ENCODE peak calls at places on chromosomes 3 and 15, in eight cellular contexts. W, T, S, P, K, I, C and B are unnamed samples.

GRCh38 chr15:74653426-74654082 is 37.9 kb downstream of the CLK3 start:
- DNase-seq in I (no peak), W (no peak), T (peak; percentile 63), K (no peak), C (peak; percentile 79), P (peak; percentile 69), S (peak; percentile 88), B (no peak)

GRCh38 chr3:105448338-105448982 is 81.8 kb downstream of the ALCAM start:
- DNase-seq in S (no peak), K (no peak), W (no peak), I (no peak), C (no peak), P (no peak), T (no peak), B (no peak)

GRCh38 chr15:90337256-90337655 is 14.8 kb upstream of the ZNF774 start:
- DNase-seq in W (no peak), S (peak; percentile 48), I (no peak), C (peak; percentile 11), K (no peak), P (no peak), T (no peak), B (no peak)

GRCh38 chr15:70334286-70334685 is 236.6 kb upstream of the TLE3 start:
- DNase-seq in P (no peak), T (no peak), S (no peak), C (no peak), K (no peak), I (no peak), W (no peak), B (no peak)

GRCh38 chr3:139418144-139418543 is 28.7 kb upstream of the COPB2 start:
- DNase-seq in I (no peak), P (no peak), S (no peak), T (no peak), K (no peak), C (no peak), W (no peak), B (no peak)

GRCh38 chr3:171896341-171896740 is 53.2 kb downstream of the TMEM212 start:
- DNase-seq in W (no peak), P (no peak), C (no peak), S (no peak), K (no peak), T (no peak), I (no peak), B (no peak)

GRCh38 chr3:159619341-159619885 is 369.2 kb upstream of the IL12A start:
- DNase-seq in W (no peak), K (no peak), T (no peak), I (no peak), S (no peak), C (no peak), P (no peak), B (no peak)

GRCh38 chr3:88151358-88151757 is 1.6 kb downstream of the C3orf38 start:
- DNase-seq in K (no peak), P (no peak), T (no peak), W (no peak), C (no peak), S (no peak), I (no peak), B (no peak)

GRCh38 chr15:31236184-31237041 is 90.2 kb upstream of the KLF13 start:
- DNase-seq in S (peak; percentile 87), W (peak; percentile 94), I (peak; percentile 29), C (peak; percentile 96), K (peak; percentile 93), P (peak; percentile 71), T (peak; percentile 66), B (peak; percentile 96)

GRCh38 chr15:62781081-62781497 is 261.5 kb upstream of the TPM1 start:
- DNase-seq in W (no peak), K (no peak), P (no peak), I (no peak), C (no peak), T (no peak), S (no peak), B (no peak)

GRCh38 chr3:42256135-42256819 is 9.7 kb downstream of the CCK start:
- DNase-seq in W (no peak), K (peak; percentile 15), T (no peak), C (no peak), P (no peak), S (no peak), I (no peak), B (no peak)

GRCh38 chr3:62211675-62212429 is 161.5 kb downstream of the FEZF2 start:
- DNase-seq in P (no peak), W (no peak), C (no peak), I (no peak), S (no peak), T (no peak), K (peak; percentile 3), B (no peak)

GRCh38 chr3:42302924-42303634 is 37.1 kb upstream of the CCK start:
- DNase-seq in P (no peak), C (no peak), S (no peak), T (no peak), I (no peak), K (no peak), W (no peak), B (peak; percentile 55)

GRCh38 chr15:68417897-68418296 is 14.1 kb downstream of the ITGA11 start:
- DNase-seq in K (no peak), P (no peak), I (no peak), T (no peak), W (no peak), C (no peak), S (no peak), B (peak; percentile 53)

GRCh38 chr3:134374791-134375541 is 719 bp upstream of the AMOTL2 start:
- DNase-seq in P (peak; percentile 67), C (peak; percentile 86), I (no peak), T (peak; percentile 77), S (peak; percentile 71), W (peak; percentile 65), K (peak; percentile 61), B (no peak)

GRCh38 chr15:85515212-85515611 is 134.8 kb downstream of the AKAP13 start:
- DNase-seq in T (no peak), W (no peak), P (no peak), S (no peak), I (no peak), K (no peak), C (no peak), B (no peak)

GRCh38 chr3:17639765-17640164 is 102.7 kb downstream of the TBC1D5 start:
- DNase-seq in S (no peak), T (no peak), W (no peak), I (no peak), P (no peak), K (peak; percentile 35), C (no peak), B (no peak)

GRCh38 chr3:143627336-143627735 is 220.9 kb downstream of the SLC9A9 start:
- DNase-seq in W (no peak), I (no peak), P (no peak), K (no peak), T (no peak), S (no peak), C (no peak), B (no peak)

GRCh38 chr3:66428733-66429132 is 72.1 kb downstream of the LRIG1 start:
- DNase-seq in I (peak; percentile 63), W (peak; percentile 89), K (peak; percentile 32), S (peak; percentile 92), P (peak; percentile 66), T (peak; percentile 76), C (peak; percentile 95), B (no peak)

DNA sequence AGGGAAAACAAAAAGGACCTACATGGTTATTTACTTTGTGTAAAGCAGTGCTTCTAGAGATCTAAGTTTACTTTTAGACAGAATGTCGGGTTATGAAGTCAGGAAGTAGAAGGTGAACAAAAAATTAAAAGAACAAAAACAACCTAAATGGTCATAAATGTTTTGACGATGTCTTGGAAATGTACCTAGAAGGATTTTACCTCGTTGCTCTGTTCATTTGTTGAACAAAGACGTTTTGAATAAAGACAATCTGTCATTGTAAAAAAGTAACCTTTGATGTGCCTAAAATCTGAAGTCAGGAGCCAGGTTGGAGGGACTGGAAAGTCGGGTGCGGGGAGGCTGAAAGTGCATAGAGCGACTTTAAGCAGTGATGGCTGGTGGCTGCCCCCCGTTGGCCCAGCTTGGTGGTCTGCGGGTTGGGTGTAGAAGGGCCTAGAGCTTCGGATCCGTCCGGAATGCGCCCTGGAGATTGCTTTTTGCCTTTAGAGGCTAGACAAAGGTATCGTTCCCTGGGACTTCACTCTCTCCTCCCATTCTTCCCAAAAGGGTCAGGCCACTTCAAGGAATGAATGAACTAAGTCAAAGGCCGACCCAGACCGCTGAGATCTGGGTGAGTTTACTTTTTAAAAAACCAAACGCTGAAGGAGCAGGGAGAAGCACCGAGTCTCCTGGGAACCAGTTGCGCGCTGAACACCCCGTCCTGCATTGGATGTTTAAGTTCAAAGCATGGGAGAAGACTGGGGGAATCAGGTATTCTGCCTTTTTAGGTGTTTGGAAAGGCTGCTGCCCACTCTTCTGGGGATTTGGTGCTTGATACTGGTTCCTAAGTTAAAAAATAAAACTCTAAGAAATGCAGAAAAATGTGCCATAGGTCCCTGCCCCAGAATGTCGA is 2.2 kb downstream of the SOX14 start:
- DNase-seq in T (no peak), C (no peak), S (no peak), P (no peak), W (no peak), K (no peak), I (no peak), B (peak; percentile 74)
- H3K4me1 ChIP-seq in T (peaks cover 96% of the 10 kb centered on the region), C (peaks cover 55% of the 10 kb centered on the region), S (peaks cover 73% of the 10 kb centered on the region), P (peaks cover 32% of the 10 kb centered on the region), W (peaks cover 4% of the 10 kb centered on the region), K (peaks cover 12% of the 10 kb centered on the region), I (peaks cover 89% of the 10 kb centered on the region), B (peaks cover 15% of the 10 kb centered on the region)

GRCh38 chr3:4394048-4394447 is 73.0 kb downstream of the SUMF1 start:
- DNase-seq in P (peak; percentile 11), S (no peak), T (no peak), I (no peak), W (no peak), C (no peak), K (no peak), B (peak; percentile 57)
- TF ChIP-seq EP300 in P (no peak), S (no peak), T (no peak), I (no peak), W (no peak), C (no peak), K (no peak), B (no peak)

GRCh38 chr3:150605998-150606641 is 3.0 kb downstream of the SELENOT start:
- DNase-seq in T (no peak), W (no peak), C (no peak), K (no peak), S (no peak), P (no peak), I (no peak), B (no peak)
- H3K4me1 ChIP-seq in T (peaks cover 85% of the 10 kb centered on the region), W (peaks cover 14% of the 10 kb centered on the region), C (peaks cover 42% of the 10 kb centered on the region), K (peaks cover 21% of the 10 kb centered on the region), S (peaks cover 34% of the 10 kb centered on the region), P (peaks cover 58% of the 10 kb centered on the region), I (peaks cover 79% of the 10 kb centered on the region), B (peaks cover 73% of the 10 kb centered on the region)

GRCh38 chr3:55094691-55095090 is 166.8 kb upstream of the LRTM1 start:
- DNase-seq in S (no peak), P (no peak), T (no peak), C (no peak), W (no peak), K (no peak), I (no peak), B (no peak)

GRCh38 chr3:55091381-55092225 is 163.7 kb upstream of the LRTM1 start:
- DNase-seq in I (no peak), C (no peak), S (no peak), K (no peak), W (no peak), P (no peak), T (no peak), B (no peak)

DNA sequence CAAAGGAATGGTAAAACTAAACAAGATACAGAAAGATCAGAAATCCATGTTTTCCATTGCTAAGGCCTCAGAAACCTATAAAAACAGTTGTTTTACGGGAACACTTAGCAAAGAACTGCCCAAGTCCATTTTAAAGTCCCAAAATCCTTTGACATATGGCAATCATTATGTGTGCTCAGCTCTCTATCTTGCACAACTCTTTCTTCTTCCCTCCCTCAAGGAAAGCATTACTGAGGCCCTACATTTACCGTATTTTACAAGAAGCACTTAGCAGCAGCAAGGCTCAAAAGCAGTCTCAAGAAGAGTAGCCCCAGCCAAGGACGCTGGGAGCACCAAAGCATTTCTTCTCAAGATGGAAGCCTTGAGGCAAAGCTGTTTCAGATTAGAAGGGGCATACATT is 169.6 kb upstream of the LRTM1 start:
- DNase-seq in T (no peak), P (no peak), S (no peak), K (no peak), C (no peak), W (no peak), I (no peak), B (no peak)
- TF ChIP-seq EP300 in T (no peak), P (no peak), S (no peak), K (no peak), C (no peak), W (no peak), I (no peak), B (no peak)